ENCODE peak calls at places on chromosomes 1 and 21, in ten cellular contexts. O, C, X, S, Q, G, P, D, V and N are unnamed samples.

GRCh38 chr1:182680901-182681300 is 3.5 kb downstream of the RGS8 start:
- DNase-seq in O (peak), C (no peak), X (no peak), S (no peak), Q (no peak), G (no peak), P (no peak), D (no peak), V (no peak), N (no peak)

GRCh38 chr1:119885903-119886783 is 10.2 kb downstream of the ADAM30 start:
- DNase-seq in O (peak), C (peak), X (peak), S (no peak), Q (peak), G (no peak), P (peak), D (peak), V (no peak), N (peak)

GRCh38 chr21:31110430-31110829 is 72.2 kb upstream of the KRTAP19-8 start:
- DNase-seq in O (no peak), C (no peak), X (no peak), S (peak), Q (no peak), G (no peak), P (no peak), D (no peak), V (no peak), N (no peak)

GRCh38 chr21:27346041-27346448 is 379.2 kb upstream of the ADAMTS5 start:
- DNase-seq in O (no peak), C (peak), X (no peak), S (no peak), Q (no peak), G (no peak), P (no peak), D (no peak), V (no peak), N (no peak)

GRCh38 chr1:94798054-94798453 is 22.1 kb upstream of the SLC44A3 start:
- DNase-seq in O (no peak), C (no peak), X (no peak), S (no peak), Q (no peak), G (no peak), P (no peak), D (no peak), V (no peak), N (no peak)

GRCh38 chr21:15333943-15334342 is 269.1 kb upstream of the NRIP1 start:
- DNase-seq in O (no peak), C (no peak), X (no peak), S (no peak), Q (no peak), G (no peak), P (no peak), D (no peak), V (no peak), N (no peak)

GRCh38 chr1:179742717-179743678 is at the start of gene FAM163A:
- DNase-seq in O (peak), C (no peak), X (peak), S (no peak), Q (no peak), G (no peak), P (no peak), D (no peak), V (no peak), N (no peak)

GRCh38 chr21:35257413-35257812 is 208.3 kb upstream of the RUNX1 start:
- DNase-seq in O (peak), C (peak), X (no peak), S (no peak), Q (no peak), G (no peak), P (no peak), D (peak), V (no peak), N (no peak)

GRCh38 chr1:39572379-39573096 is 4.1 kb downstream of the PABPC4 start:
- DNase-seq in O (no peak), C (no peak), X (no peak), S (no peak), Q (no peak), G (no peak), P (no peak), D (no peak), V (no peak), N (no peak)

GRCh38 chr1:99963041-99963795 is 6.6 kb upstream of the SLC35A3 start:
- DNase-seq in O (no peak), C (peak), X (no peak), S (no peak), Q (no peak), G (no peak), P (no peak), D (no peak), V (no peak), N (no peak)

GRCh38 chr1:22826630-22827580 is 116.3 kb downstream of the EPHB2 start:
- DNase-seq in O (peak), C (peak), X (no peak), S (peak), Q (no peak), G (no peak), P (no peak), D (peak), V (no peak), N (no peak)

GRCh38 chr1:107389410-107390075 is 248.7 kb downstream of the NTNG1 start:
- DNase-seq in O (no peak), C (no peak), X (no peak), S (no peak), Q (no peak), G (no peak), P (no peak), D (no peak), V (no peak), N (no peak)

GRCh38 chr1:78157162-78157561 is 111.4 kb downstream of the GIPC2 start:
- DNase-seq in O (no peak), C (peak), X (no peak), S (no peak), Q (no peak), G (no peak), P (no peak), D (no peak), V (no peak), N (no peak)

GRCh38 chr1:245234217-245235120 is 79.7 kb downstream of the KIF26B start:
- DNase-seq in O (no peak), C (no peak), X (peak), S (peak), Q (no peak), G (no peak), P (no peak), D (no peak), V (no peak), N (no peak)

GRCh38 chr1:79042539-79042938 is 36.0 kb upstream of the ADGRL4 start:
- DNase-seq in O (no peak), C (no peak), X (no peak), S (no peak), Q (no peak), G (no peak), P (no peak), D (no peak), V (no peak), N (no peak)

GRCh38 chr1:95953005-95953404 is 719.0 kb downstream of the RWDD3 start:
- DNase-seq in O (peak), C (peak), X (peak), S (peak), Q (no peak), G (no peak), P (no peak), D (no peak), V (no peak), N (no peak)